ENCODE peak calls at places on chromosomes 16 and 17, in seven cellular contexts. P, A, I, U, S, F and N are unnamed samples.

GRCh38 chr16:19118938-19119431 is 5.2 kb downstream of the ITPRIPL2 start:
- DNase-seq in U (peak), S (no peak), A (peak), F (no peak), I (peak), P (no peak), N (no peak)

GRCh38 chr16:50696126-50696525 is 2.7 kb downstream of the NOD2 start:
- DNase-seq in S (no peak), P (no peak), F (no peak), A (no peak), U (no peak), I (no peak), N (no peak)

GRCh38 chr17:10061131-10061581 is 137.2 kb downstream of the GAS7 start:
- DNase-seq in F (no peak), I (peak), A (no peak), S (no peak), U (no peak), P (no peak), N (no peak)

GRCh38 chr16:67632415-67633172 is 12.3 kb upstream of the CARMIL2 start:
- DNase-seq in I (peak), U (peak), S (no peak), A (no peak), F (no peak), P (no peak), N (no peak)

GRCh38 chr16:30394603-30395154 is 541 bp upstream of the ZNF48 start:
- DNase-seq in U (no peak), S (no peak), I (no peak), A (no peak), P (no peak), F (no peak), N (no peak)

GRCh38 chr17:64780096-64781012 is 118.2 kb upstream of the SMURF2 start:
- DNase-seq in S (no peak), A (peak), P (peak), I (no peak), F (peak), U (peak), N (peak)

GRCh38 chr16:29645699-29646187 is 17.3 kb upstream of the SPN start:
- DNase-seq in F (no peak), U (no peak), S (peak), P (no peak), A (peak), I (peak), N (no peak)

GRCh38 chr16:87060026-87060986 is 256.9 kb downstream of the C16orf95 start:
- DNase-seq in S (peak), I (peak), P (no peak), U (peak), F (no peak), A (no peak), N (no peak)

GRCh38 chr17:73769480-73769879 is 125.2 kb upstream of the SDK2 start:
- DNase-seq in A (no peak), S (no peak), P (no peak), U (no peak), I (no peak), F (no peak), N (no peak)

GRCh38 chr17:15398291-15398690 is 56.9 kb upstream of the TEKT3 start:
- DNase-seq in U (no peak), A (no peak), I (peak), F (no peak), S (no peak), P (no peak), N (no peak)

GRCh38 chr16:27248036-27248435 is 20.5 kb downstream of the NSMCE1 start:
- DNase-seq in U (no peak), F (no peak), I (no peak), S (no peak), A (no peak), P (no peak), N (no peak)

GRCh38 chr17:29251184-29251583 is 4.5 kb downstream of the CRYBA1 start:
- DNase-seq in I (no peak), F (no peak), A (no peak), P (no peak), U (no peak), S (no peak), N (no peak)

GRCh38 chr16:89326721-89327120 is 109.2 kb downstream of the ZNF778 start:
- DNase-seq in A (no peak), F (no peak), I (no peak), U (no peak), P (no peak), S (no peak), N (no peak)

GRCh38 chr16:77600555-77600954 is 121.8 kb upstream of the NUDT7 start:
- DNase-seq in U (no peak), F (no peak), I (no peak), A (no peak), S (no peak), P (no peak), N (no peak)

GRCh38 chr17:54944796-54945195 is 23.7 kb downstream of the COX11 start:
- DNase-seq in P (no peak), U (no peak), A (no peak), S (no peak), I (peak), F (no peak), N (no peak)

GRCh38 chr17:64020068-64020766 is at the start of gene ICAM2:
- DNase-seq in I (no peak), P (peak), F (peak), S (peak), A (peak), U (peak), N (peak)

GRCh38 chr17:20008242-20009051 is 712 bp upstream of the SPECC1 start:
- DNase-seq in I (peak), P (peak), U (peak), S (no peak), F (no peak), A (peak), N (no peak)

GRCh38 chr16:11806721-11807120 is 9.7 kb upstream of the ZC3H7A start:
- DNase-seq in F (no peak), A (no peak), S (no peak), P (no peak), U (no peak), I (peak), N (no peak)

GRCh38 chr17:51342257-51342656 is 81.9 kb downstream of the UTP18 start:
- DNase-seq in S (no peak), I (no peak), U (no peak), F (no peak), A (no peak), P (no peak), N (no peak)

GRCh38 chr17:19935169-19935568 is 42.5 kb downstream of the AKAP10 start:
- DNase-seq in U (no peak), A (no peak), I (peak), P (no peak), S (no peak), F (no peak), N (no peak)

GRCh38 chr16:88133507-88133843 is 182.2 kb downstream of the BANP start:
- DNase-seq in A (no peak), F (no peak), S (no peak), P (no peak), I (no peak), U (no peak), N (no peak)

GRCh38 chr17:15883617-15884111 is 61.3 kb upstream of the ADORA2B start:
- DNase-seq in S (no peak), I (peak), U (no peak), P (no peak), A (no peak), F (no peak), N (no peak)

GRCh38 chr16:54985668-54986067 is 55.0 kb downstream of the IRX5 start:
- DNase-seq in F (no peak), I (no peak), A (no peak), U (no peak), S (no peak), P (no peak), N (no peak)

GRCh38 chr16:70428178-70428998 is 10.5 kb downstream of the ST3GAL2 start:
- DNase-seq in F (no peak), P (peak), A (no peak), I (peak), U (peak), S (peak), N (no peak)

GRCh38 chr17:40497704-40498103 is 3.7 kb downstream of the TNS4 start:
- DNase-seq in I (peak), P (no peak), S (no peak), A (no peak), F (no peak), U (no peak), N (no peak)

GRCh38 chr17:83036193-83036592 is 43.2 kb upstream of the METRNL start:
- DNase-seq in F (no peak), P (no peak), I (no peak), S (no peak), A (no peak), U (no peak), N (no peak)

GRCh38 chr16:78925071-78925714 is 675.3 kb downstream of the MAF start:
- DNase-seq in P (peak), U (peak), A (no peak), S (peak), I (peak), F (no peak), N (no peak)

GRCh38 chr17:33929181-33929724 is 325.8 kb upstream of the CCL2 start:
- DNase-seq in A (no peak), P (no peak), S (no peak), I (no peak), U (no peak), F (no peak), N (no peak)

GRCh38 chr17:33924105-33924504 is 331.0 kb upstream of the CCL2 start:
- DNase-seq in S (no peak), I (no peak), F (no peak), A (no peak), P (no peak), U (no peak), N (no peak)

GRCh38 chr17:33925650-33926049 is 329.4 kb upstream of the CCL2 start:
- DNase-seq in U (no peak), P (no peak), I (no peak), S (no peak), F (no peak), A (no peak), N (no peak)

GRCh38 chr17:33922971-33923370 is 332.1 kb upstream of the CCL2 start:
- DNase-seq in I (no peak), S (no peak), U (no peak), P (no peak), A (no peak), F (no peak), N (no peak)

DNA sequence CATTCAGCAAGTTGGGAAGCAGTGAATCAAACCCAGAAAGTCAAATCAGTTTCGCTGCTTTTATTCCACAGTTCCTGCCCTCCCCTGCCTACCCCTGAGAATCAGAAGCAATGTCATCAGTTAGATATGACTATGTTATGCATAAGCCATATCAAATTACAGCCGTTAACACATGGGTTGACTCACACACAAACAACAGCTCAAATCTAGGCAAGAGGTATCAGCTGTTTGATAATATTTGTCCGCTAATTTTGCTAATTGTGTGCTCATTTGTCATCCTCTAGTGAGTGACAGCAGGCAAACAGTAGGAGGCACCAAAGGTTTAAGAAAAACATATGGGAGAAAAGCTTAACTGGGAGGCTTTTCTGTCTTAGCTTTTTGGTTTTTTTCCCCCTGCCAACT is 327.4 kb upstream of the CCL2 start:
- DNase-seq in U (no peak), F (no peak), I (peak), P (no peak), S (no peak), A (no peak), N (no peak)
- TF ChIP-seq CTCF in U (no peak), F (no peak), I (peak), P (no peak), S (peak), A (no peak), N (no peak)

GRCh38 chr17:32943647-32944191 is 15.8 kb downstream of the TMEM98 start:
- DNase-seq in S (no peak), A (no peak), U (no peak), F (no peak), I (peak), P (no peak), N (no peak)

GRCh38 chr17:32943206-32943605 is 15.3 kb downstream of the TMEM98 start:
- DNase-seq in P (no peak), A (no peak), U (no peak), F (no peak), I (no peak), S (no peak), N (no peak)

GRCh38 chr17:32940706-32941390 is 12.9 kb downstream of the TMEM98 start:
- DNase-seq in I (no peak), S (no peak), F (no peak), A (no peak), U (no peak), P (no peak), N (no peak)

GRCh38 chr17:32944248-32945020 is 16.5 kb downstream of the TMEM98 start:
- DNase-seq in U (no peak), I (no peak), A (no peak), P (no peak), S (no peak), F (no peak), N (no peak)

GRCh38 chr17:32941419-32942032 is 13.6 kb downstream of the TMEM98 start:
- DNase-seq in P (no peak), A (no peak), U (no peak), I (no peak), F (no peak), S (no peak), N (no peak)
- TF ChIP-seq CTCF in P (peak), A (no peak), U (no peak), I (peak), F (no peak), S (peak), N (no peak)

DNA sequence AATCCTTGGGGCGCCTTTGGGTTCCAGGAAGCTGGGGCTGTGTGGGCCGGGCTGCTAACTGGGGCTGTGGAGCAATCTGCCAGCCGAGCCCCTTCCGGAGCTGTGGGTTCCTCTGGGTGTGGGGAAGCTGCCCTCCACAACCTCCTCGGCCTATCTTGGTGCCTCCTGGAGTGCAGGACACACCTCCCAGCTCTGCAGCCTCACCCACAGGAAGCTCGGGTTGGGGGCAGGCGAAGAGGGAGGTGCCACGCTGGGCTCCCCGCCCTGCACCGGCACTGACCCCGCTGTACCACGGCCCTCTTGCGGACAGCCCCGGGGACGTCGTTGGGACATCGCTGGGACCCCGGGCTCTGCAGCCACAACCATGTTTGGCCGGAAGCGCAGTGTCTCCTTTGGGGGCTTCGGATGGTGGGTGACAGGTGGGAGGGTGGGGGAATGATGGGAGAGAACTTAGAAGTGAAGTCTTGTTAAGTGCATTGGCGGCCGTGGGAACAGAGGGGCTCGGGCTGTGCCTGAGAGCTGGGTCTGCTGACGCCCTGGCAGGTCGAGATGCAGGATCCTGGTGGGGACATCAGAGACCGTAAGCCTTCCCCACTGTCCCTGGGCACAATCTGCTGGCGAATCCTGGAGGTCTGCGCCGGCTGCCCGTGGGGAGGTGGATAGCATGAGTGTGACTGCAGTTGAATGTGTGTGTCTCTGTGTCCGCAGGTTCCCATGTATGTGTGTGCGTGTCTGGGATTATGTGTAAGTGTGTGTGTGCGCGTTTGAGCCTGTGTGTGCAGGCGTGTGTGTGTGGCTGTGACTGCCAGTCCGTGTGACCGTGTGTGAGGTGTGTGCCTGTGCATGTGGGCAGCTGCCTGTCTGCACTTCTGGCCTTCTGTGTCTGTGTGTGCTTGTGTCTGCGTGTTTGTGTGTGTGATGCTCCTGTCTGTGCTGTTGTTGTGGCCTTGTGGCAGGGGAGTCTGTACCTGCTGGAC is at the start of gene RAP1GAP2:
- DNase-seq in U (peak), S (no peak), P (peak), A (peak), I (no peak), F (peak), N (peak)
- TF ChIP-seq CTCF in U (no peak), S (no peak), P (no peak), A (no peak), I (no peak), F (no peak), N (no peak)

GRCh38 chr16:69190046-69190588 is 3.2 kb downstream of the SNTB2 start:
- DNase-seq in A (no peak), I (no peak), U (no peak), S (no peak), P (no peak), F (no peak), N (no peak)
- TF ChIP-seq CTCF in A (no peak), I (no peak), U (no peak), S (no peak), P (no peak), F (no peak), N (no peak)